ENCODE peak calls at places on chromosomes 12 and 14, in seven cellular contexts. C is nephron progenitor cell, R is fibroblast of the aortic adventitia, W is glutamatergic neuron, B is left lung, A is Panc1, E is fibroblast of mammary gland. U is an unnamed sample.

GRCh38 chr12:100661300-100661951 is 87.9 kb downstream of the GAS2L3 start:
- DNase-seq in A (no peak), W (no peak), B (no peak), R (peak), E (peak), C (no peak), U (no peak)

GRCh38 chr14:60722163-60722835 is 1.9 kb downstream of the SIX4 start:
- DNase-seq in W (peak), A (no peak), R (peak), B (peak), C (peak), E (peak), U (peak)

GRCh38 chr12:101743724-101744472 is 4.6 kb upstream of the SYCP3 start:
- DNase-seq in E (no peak), R (no peak), A (no peak), B (no peak), C (no peak), W (no peak), U (no peak)

GRCh38 chr12:95548539-95549391 is 2.5 kb downstream of the USP44 start:
- DNase-seq in C (peak), B (peak), R (peak), A (no peak), E (no peak), W (peak), U (no peak)

GRCh38 chr12:82835217-82835616 is 148.5 kb downstream of the TMTC2 start:
- DNase-seq in B (no peak), E (peak), A (no peak), W (no peak), R (peak), C (no peak), U (peak)

GRCh38 chr12:12358528-12358927 is 1.6 kb downstream of the BORCS5 start:
- DNase-seq in E (no peak), B (no peak), R (no peak), C (no peak), A (no peak), W (no peak), U (no peak)

GRCh38 chr12:1576410-1577240 is 17.8 kb downstream of the FBXL14 start:
- DNase-seq in E (peak), B (no peak), W (peak), R (peak), C (peak), A (no peak), U (no peak)

GRCh38 chr12:9669534-9669933 is at the start of gene CLEC2D:
- DNase-seq in A (no peak), R (no peak), E (no peak), W (no peak), C (no peak), B (no peak), U (no peak)

GRCh38 chr12:3944620-3945019 is 71.4 kb upstream of the PARP11 start:
- DNase-seq in A (no peak), W (no peak), R (no peak), E (no peak), B (no peak), C (no peak), U (no peak)

GRCh38 chr12:76266797-76267196 is 81.4 kb downstream of the BBS10 start:
- DNase-seq in R (peak), W (no peak), B (no peak), C (no peak), E (peak), A (no peak), U (peak)

GRCh38 chr12:12209043-12209442 is 57.8 kb downstream of the LRP6 start:
- DNase-seq in A (no peak), R (peak), E (no peak), C (no peak), W (no peak), B (no peak), U (no peak)

GRCh38 chr14:32697704-32698103 is 241.0 kb upstream of the NPAS3 start:
- DNase-seq in B (no peak), R (peak), A (no peak), C (no peak), E (peak), W (no peak), U (peak)

GRCh38 chr14:33566082-33566481 is 384.8 kb downstream of the EGLN3 start:
- DNase-seq in W (no peak), E (no peak), C (no peak), R (no peak), B (no peak), A (no peak), U (no peak)

GRCh38 chr14:77091518-77091917 is 6.5 kb upstream of the CIPC start:
- DNase-seq in A (no peak), B (no peak), E (no peak), C (no peak), R (no peak), W (no peak), U (no peak)

GRCh38 chr12:114701553-114701952 is 17.6 kb upstream of the TBX3 start:
- DNase-seq in W (no peak), B (no peak), E (no peak), C (no peak), A (no peak), R (no peak), U (no peak)

GRCh38 chr14:55221186-55221585 is 29.8 kb upstream of the DLGAP5 start:
- DNase-seq in C (no peak), R (peak), B (no peak), W (no peak), E (peak), A (peak), U (peak)

GRCh38 chr14:22319526-22320352 is 269.3 kb downstream of the DAD1 start:
- DNase-seq in W (peak), A (no peak), C (peak), B (no peak), R (peak), E (peak), U (peak)

GRCh38 chr12:120971299-120972180 is 6.8 kb upstream of the HNF1A start:
- DNase-seq in C (no peak), R (peak), A (peak), W (no peak), B (no peak), E (peak), U (peak)

GRCh38 chr14:90612801-90613200 is 203.4 kb downstream of the TTC7B start:
- DNase-seq in E (no peak), C (no peak), A (no peak), R (no peak), B (no peak), W (no peak), U (no peak)

GRCh38 chr12:27843714-27844245 is 63.7 kb upstream of the MANSC4 start:
- DNase-seq in A (no peak), C (no peak), R (peak), W (no peak), E (peak), B (no peak), U (no peak)

GRCh38 chr14:26427059-26427458 is 170.8 kb downstream of the NOVA1 start:
- DNase-seq in R (peak), C (no peak), A (no peak), B (no peak), W (no peak), E (peak), U (peak)

GRCh38 chr12:92108651-92109050 is 37.0 kb downstream of the BTG1 start:
- DNase-seq in R (peak), C (no peak), W (no peak), A (no peak), B (no peak), E (peak), U (peak)
- TF ChIP-seq CTCF in R (no peak), C (no peak), W (no peak), A (no peak), B (no peak), E (no peak), U (no peak)

GRCh38 chr12:32895688-32896437 is 714 bp downstream of the PKP2 start:
- DNase-seq in E (no peak), C (peak), A (no peak), W (no peak), R (no peak), B (no peak), U (peak)
- TF ChIP-seq CTCF in E (no peak), C (no peak), A (no peak), W (no peak), R (no peak), B (no peak), U (no peak)

DNA sequence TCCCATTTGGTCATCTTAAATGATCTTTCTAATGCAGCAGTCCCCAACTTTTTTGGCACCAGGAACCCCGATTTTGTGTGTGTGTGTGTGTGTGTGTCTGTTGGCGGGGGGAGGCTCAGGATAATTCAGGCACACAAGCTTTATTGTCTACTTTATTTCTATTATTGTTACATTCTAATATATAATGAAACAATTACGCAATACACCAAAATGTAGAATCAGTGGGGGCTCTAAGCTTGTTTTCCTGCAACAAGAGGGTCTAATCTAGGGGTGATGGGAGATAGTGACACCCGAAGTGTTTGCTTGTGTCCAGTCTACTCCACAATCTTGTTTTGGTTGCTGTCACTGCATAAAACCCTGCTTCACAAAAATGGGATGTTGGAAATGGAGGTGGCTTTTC is 621.1 kb upstream of the LRFN5 start:
- DNase-seq in A (no peak), R (no peak), C (no peak), E (no peak), B (no peak), W (no peak), U (no peak)
- TF ChIP-seq CTCF in A (no peak), R (no peak), C (no peak), E (no peak), B (no peak), W (no peak), U (no peak)

GRCh38 chr12:22631863-22632463 is 7.0 kb downstream of the ETNK1 start:
- DNase-seq in B (no peak), C (no peak), W (no peak), R (peak), A (no peak), E (peak), U (peak)
- TF ChIP-seq CTCF in B (peak), C (peak), W (peak), R (peak), A (peak), E (peak), U (peak)

GRCh38 chr14:36600431-36600830 is 18.0 kb upstream of the NKX2-8 start:
- DNase-seq in B (no peak), W (no peak), R (no peak), A (no peak), C (peak), E (no peak), U (no peak)

GRCh38 chr14:36604757-36605505 is 22.5 kb upstream of the NKX2-8 start:
- DNase-seq in B (no peak), A (peak), C (peak), W (peak), R (peak), E (peak), U (peak)

DNA sequence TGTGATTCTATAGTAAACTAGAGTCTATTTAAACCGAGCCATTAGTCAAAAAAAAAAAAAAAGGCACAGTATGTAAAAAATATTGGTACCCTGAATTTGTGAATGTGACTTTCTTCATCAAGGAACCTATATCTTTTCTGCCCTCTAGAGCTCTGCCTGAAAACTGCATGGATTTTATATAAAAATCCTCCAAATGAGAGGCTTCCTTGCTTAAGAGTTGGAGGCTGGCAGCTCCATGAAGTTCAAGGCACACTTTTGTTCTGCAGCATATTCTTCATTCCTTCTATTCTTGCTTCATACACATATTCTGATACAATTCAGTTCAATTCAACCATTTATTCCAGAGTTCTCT is 23.1 kb upstream of the NKX2-8 start:
- DNase-seq in E (no peak), W (no peak), C (no peak), A (no peak), B (no peak), R (peak), U (peak)
- TF ChIP-seq CTCF in E (peak), W (no peak), C (no peak), A (no peak), B (no peak), R (peak), U (no peak)

U was measured in MCF 10A.